ENCODE peak calls at places on chromosomes 13 and 19, in four cellular contexts. One of them, this sample, is unnamed.

GRCh38 chr13:47708386-47708785 is 292.7 kb downstream of the SUCLA2 start:
- DNase-seq in upper lobe of right lung: no peak
- DNase-seq in AG10803: peak; percentile 26
- DNase-seq in BJ: peak; percentile 17
- DNase-seq in this sample: no peak

GRCh38 chr19:49338023-49338677 is 2.9 kb downstream of the CD37 start:
- DNase-seq in upper lobe of right lung: peak; percentile 66
- DNase-seq in AG10803: no peak
- DNase-seq in BJ: no peak
- DNase-seq in this sample: no peak

GRCh38 chr13:41050041-41050440 is 11.3 kb upstream of the WBP4 start:
- DNase-seq in upper lobe of right lung: no peak
- DNase-seq in AG10803: no peak
- DNase-seq in BJ: no peak
- DNase-seq in this sample: no peak

GRCh38 chr13:51793570-51794273 is 10.2 kb downstream of the DHRS12 start:
- DNase-seq in upper lobe of right lung: no peak
- DNase-seq in AG10803: peak; percentile 68
- DNase-seq in BJ: peak; percentile 26
- DNase-seq in this sample: no peak

GRCh38 chr13:25466880-25467279 is 95.1 kb downstream of the ATP8A2 start:
- DNase-seq in upper lobe of right lung: no peak
- DNase-seq in AG10803: no peak
- DNase-seq in BJ: no peak
- DNase-seq in this sample: no peak

GRCh38 chr13:25292301-25292700 is 5.0 kb upstream of the MTMR6 start:
- DNase-seq in upper lobe of right lung: no peak
- DNase-seq in AG10803: no peak
- DNase-seq in BJ: no peak
- DNase-seq in this sample: no peak

GRCh38 chr13:29484236-29484635 is 111.3 kb downstream of the SLC7A1 start:
- DNase-seq in upper lobe of right lung: no peak
- DNase-seq in AG10803: no peak
- DNase-seq in BJ: no peak
- DNase-seq in this sample: no peak

GRCh38 chr19:2962018-2962670 is 15.2 kb upstream of the TLE6 start:
- DNase-seq in upper lobe of right lung: no peak
- DNase-seq in AG10803: peak; percentile 86
- DNase-seq in BJ: peak; percentile 37
- DNase-seq in this sample: peak; percentile 37

GRCh38 chr13:37319041-37319443 is 213.6 kb upstream of the CSNK1A1L start:
- DNase-seq in upper lobe of right lung: no peak
- DNase-seq in AG10803: peak; percentile 81
- DNase-seq in BJ: peak; percentile 30
- DNase-seq in this sample: no peak

GRCh38 chr19:2636897-2637683 is 65.4 kb downstream of the GNG7 start:
- DNase-seq in upper lobe of right lung: peak; percentile 89
- DNase-seq in AG10803: peak; percentile 27
- DNase-seq in BJ: no peak
- DNase-seq in this sample: peak; percentile 70

GRCh38 chr13:77026783-77027621 is at the start of gene FBXL3:
- DNase-seq in upper lobe of right lung: peak; percentile 93
- DNase-seq in AG10803: peak; percentile 92
- DNase-seq in BJ: peak; percentile 58
- DNase-seq in this sample: peak; percentile 64

GRCh38 chr13:72500851-72501250 is 226.6 kb downstream of the MZT1 start:
- DNase-seq in upper lobe of right lung: no peak
- DNase-seq in AG10803: no peak
- DNase-seq in BJ: no peak
- DNase-seq in this sample: no peak

GRCh38 chr19:35940839-35941238 is 4.7 kb downstream of the LRFN3 start:
- DNase-seq in upper lobe of right lung: no peak
- DNase-seq in AG10803: no peak
- DNase-seq in BJ: no peak
- DNase-seq in this sample: no peak

GRCh38 chr19:4278926-4279529 is at the start of gene SHD:
- DNase-seq in upper lobe of right lung: no peak
- DNase-seq in AG10803: no peak
- DNase-seq in BJ: no peak
- DNase-seq in this sample: no peak

GRCh38 chr13:73849292-73849691 is 284.9 kb downstream of the KLF12 start:
- DNase-seq in upper lobe of right lung: no peak
- DNase-seq in AG10803: peak; percentile 59
- DNase-seq in BJ: no peak
- DNase-seq in this sample: no peak

GRCh38 chr13:50126378-50127016 is 111.3 kb downstream of the KCNRG start:
- DNase-seq in upper lobe of right lung: no peak
- DNase-seq in AG10803: peak; percentile 58
- DNase-seq in BJ: no peak
- DNase-seq in this sample: no peak

GRCh38 chr13:112072531-112073244 is 5.7 kb downstream of the SOX1 start:
- DNase-seq in upper lobe of right lung: no peak
- DNase-seq in AG10803: no peak
- DNase-seq in BJ: no peak
- DNase-seq in this sample: no peak

GRCh38 chr13:32267836-32268439 is 47.2 kb downstream of the ZAR1L start:
- DNase-seq in upper lobe of right lung: peak; percentile 69
- DNase-seq in AG10803: no peak
- DNase-seq in BJ: no peak
- DNase-seq in this sample: peak; percentile 27

GRCh38 chr19:33192010-33192409 is 2.1 kb upstream of the LRP3 start:
- DNase-seq in upper lobe of right lung: peak; percentile 52
- DNase-seq in AG10803: no peak
- DNase-seq in BJ: no peak
- DNase-seq in this sample: no peak

GRCh38 chr19:49820125-49820524 is 2.0 kb downstream of the MED25 start:
- DNase-seq in upper lobe of right lung: no peak
- DNase-seq in AG10803: no peak
- DNase-seq in BJ: no peak
- DNase-seq in this sample: no peak

GRCh38 chr13:70613295-70613694 is 505.0 kb upstream of the KLHL1 start:
- DNase-seq in upper lobe of right lung: no peak
- DNase-seq in AG10803: no peak
- DNase-seq in BJ: no peak
- DNase-seq in this sample: no peak

GRCh38 chr13:28817204-28817603 is 2.9 kb upstream of the MTUS2 start:
- DNase-seq in upper lobe of right lung: no peak
- DNase-seq in AG10803: no peak
- DNase-seq in BJ: no peak
- DNase-seq in this sample: no peak

GRCh38 chr13:109154546-109154945 is 525.1 kb downstream of the MYO16 start:
- DNase-seq in upper lobe of right lung: no peak
- DNase-seq in AG10803: peak; percentile 49
- DNase-seq in BJ: no peak
- DNase-seq in this sample: no peak

GRCh38 chr13:35704331-35704730 is 227.8 kb upstream of the MAB21L1 start:
- DNase-seq in upper lobe of right lung: no peak
- DNase-seq in AG10803: no peak
- DNase-seq in BJ: no peak
- DNase-seq in this sample: no peak

GRCh38 chr13:98632971-98633370 is 56.1 kb upstream of the STK24 start:
- DNase-seq in upper lobe of right lung: no peak
- DNase-seq in AG10803: no peak
- DNase-seq in BJ: no peak
- DNase-seq in this sample: no peak

GRCh38 chr13:63206431-63206830 is 1790.8 kb upstream of the PCDH20 start:
- DNase-seq in upper lobe of right lung: no peak
- DNase-seq in AG10803: no peak
- DNase-seq in BJ: peak; percentile 9
- DNase-seq in this sample: no peak

GRCh38 chr13:27252467-27252866 is 1.1 kb downstream of the RPL21 start:
- DNase-seq in upper lobe of right lung: no peak
- DNase-seq in AG10803: no peak
- DNase-seq in BJ: no peak
- DNase-seq in this sample: no peak

DNA sequence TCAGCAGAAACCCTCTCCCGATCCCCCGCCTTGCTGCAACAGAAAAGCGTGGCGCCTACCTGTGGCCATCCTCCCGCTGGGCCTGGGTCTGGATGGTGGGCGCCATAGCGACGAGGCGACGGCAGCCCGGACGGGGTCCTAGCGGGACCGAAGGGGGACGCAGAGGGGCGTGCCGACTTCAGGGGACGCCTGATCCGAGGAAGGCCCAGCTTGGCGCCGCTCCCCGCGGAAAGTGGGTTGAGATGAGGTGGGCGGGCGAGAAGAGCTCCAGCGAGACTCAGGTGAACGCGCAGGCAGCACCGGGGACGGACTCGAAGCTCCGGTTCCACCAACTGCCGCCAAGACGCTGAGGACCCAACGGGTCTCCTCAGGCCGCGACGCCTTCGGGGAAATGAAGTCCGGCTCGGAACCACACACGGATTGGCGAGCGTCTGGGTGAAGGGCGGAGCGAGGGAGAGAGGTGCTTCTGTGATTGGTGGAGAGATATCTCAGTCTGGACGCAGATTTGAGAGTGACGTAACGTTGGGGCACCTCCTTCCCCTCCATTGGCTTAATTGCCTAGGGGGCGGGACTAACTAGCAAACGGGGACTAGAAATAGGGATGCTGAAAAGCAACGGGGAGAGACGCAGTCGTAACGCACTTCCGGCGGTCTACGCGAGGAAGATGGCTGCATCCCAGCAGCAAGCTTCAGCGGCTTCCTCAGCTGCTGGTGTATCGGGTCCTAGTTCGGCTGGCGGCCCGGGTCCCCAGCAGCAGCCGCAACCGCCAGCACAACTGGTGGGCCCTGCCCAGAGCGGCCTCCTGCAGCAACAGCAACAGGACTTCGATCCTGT is at the start of the genes MED29 and PAF1:
- DNase-seq in upper lobe of right lung: peak; percentile 97
- DNase-seq in AG10803: peak; percentile 99
- DNase-seq in BJ: peak; percentile 99
- DNase-seq in this sample: peak; percentile 90
- TF ChIP-seq CTCF in upper lobe of right lung: no peak
- TF ChIP-seq CTCF in AG10803: no peak
- TF ChIP-seq CTCF in BJ: peak; percentile 4
- TF ChIP-seq CTCF in this sample: no peak

GRCh38 chr13:87089391-87089790 is 581.8 kb upstream of the SLITRK5 start:
- DNase-seq in upper lobe of right lung: no peak
- DNase-seq in AG10803: peak; percentile 83
- DNase-seq in BJ: peak; percentile 40
- DNase-seq in this sample: no peak

GRCh38 chr13:87087741-87088140 is 583.4 kb upstream of the SLITRK5 start:
- DNase-seq in upper lobe of right lung: no peak
- DNase-seq in AG10803: no peak
- DNase-seq in BJ: no peak
- DNase-seq in this sample: no peak

GRCh38 chr13:87080100-87080779 is 590.9 kb upstream of the SLITRK5 start:
- DNase-seq in upper lobe of right lung: peak; percentile 37
- DNase-seq in AG10803: no peak
- DNase-seq in BJ: no peak
- DNase-seq in this sample: no peak

GRCh38 chr13:87078947-87079795 is 592.0 kb upstream of the SLITRK5 start:
- DNase-seq in upper lobe of right lung: peak; percentile 50
- DNase-seq in AG10803: no peak
- DNase-seq in BJ: no peak
- DNase-seq in this sample: no peak

DNA sequence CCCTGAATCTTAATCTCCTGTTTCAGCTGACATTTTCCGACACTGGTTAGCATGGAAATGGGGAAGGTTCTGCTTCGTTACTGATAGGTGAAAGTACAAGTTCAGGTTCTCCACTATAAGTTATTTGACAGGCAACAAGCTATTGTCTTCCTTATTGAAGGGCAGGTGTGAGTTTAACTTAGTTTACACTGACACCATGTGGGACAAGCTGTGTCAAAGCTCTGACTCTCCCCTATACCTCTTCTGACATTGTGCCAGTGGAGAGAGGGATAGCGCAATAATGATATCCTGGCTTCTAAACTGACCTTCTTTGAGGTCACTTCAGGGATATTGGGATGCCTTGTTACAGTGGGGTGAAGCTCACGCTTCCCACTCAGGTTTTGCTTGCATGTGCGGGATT is 587.0 kb upstream of the SLITRK5 start:
- DNase-seq in upper lobe of right lung: no peak
- DNase-seq in AG10803: no peak
- DNase-seq in BJ: no peak
- DNase-seq in this sample: no peak
- TF ChIP-seq CTCF in upper lobe of right lung: no peak
- TF ChIP-seq CTCF in AG10803: no peak
- TF ChIP-seq CTCF in BJ: no peak
- TF ChIP-seq CTCF in this sample: no peak

GRCh38 chr19:19471682-19472081 is 43.7 kb downstream of the TSSK6 start:
- DNase-seq in upper lobe of right lung: no peak
- DNase-seq in AG10803: no peak
- DNase-seq in BJ: no peak
- DNase-seq in this sample: no peak

GRCh38 chr19:19480688-19481087 is 34.7 kb downstream of the TSSK6 start:
- DNase-seq in upper lobe of right lung: no peak
- DNase-seq in AG10803: no peak
- DNase-seq in BJ: no peak
- DNase-seq in this sample: no peak

GRCh38 chr19:19477705-19478383 is 37.5 kb downstream of the TSSK6 start:
- DNase-seq in upper lobe of right lung: peak; percentile 76
- DNase-seq in AG10803: no peak
- DNase-seq in BJ: no peak
- DNase-seq in this sample: no peak

GRCh38 chr19:19474950-19475781 is 40.2 kb downstream of the TSSK6 start:
- DNase-seq in upper lobe of right lung: no peak
- DNase-seq in AG10803: no peak
- DNase-seq in BJ: no peak
- DNase-seq in this sample: no peak

GRCh38 chr19:19475845-19476828 is 39.2 kb downstream of the TSSK6 start:
- DNase-seq in upper lobe of right lung: no peak
- DNase-seq in AG10803: no peak
- DNase-seq in BJ: no peak
- DNase-seq in this sample: no peak
- TF ChIP-seq CTCF in upper lobe of right lung: peak; percentile 36
- TF ChIP-seq CTCF in AG10803: peak; percentile 50
- TF ChIP-seq CTCF in BJ: peak; percentile 59
- TF ChIP-seq CTCF in this sample: peak; percentile 47

GRCh38 chr13:24013189-24013588 is 115.9 kb upstream of the C1QTNF9B start:
- DNase-seq in upper lobe of right lung: no peak
- DNase-seq in AG10803: no peak
- DNase-seq in BJ: no peak
- DNase-seq in this sample: no peak

GRCh38 chr13:24007979-24008620 is 110.8 kb upstream of the C1QTNF9B start:
- DNase-seq in upper lobe of right lung: no peak
- DNase-seq in AG10803: no peak
- DNase-seq in BJ: no peak
- DNase-seq in this sample: no peak

GRCh38 chr13:24012648-24013047 is 115.3 kb upstream of the C1QTNF9B start:
- DNase-seq in upper lobe of right lung: no peak
- DNase-seq in AG10803: no peak
- DNase-seq in BJ: no peak
- DNase-seq in this sample: no peak

GRCh38 chr13:24008679-24009078 is 111.4 kb upstream of the C1QTNF9B start:
- DNase-seq in upper lobe of right lung: no peak
- DNase-seq in AG10803: no peak
- DNase-seq in BJ: no peak
- DNase-seq in this sample: no peak

DNA sequence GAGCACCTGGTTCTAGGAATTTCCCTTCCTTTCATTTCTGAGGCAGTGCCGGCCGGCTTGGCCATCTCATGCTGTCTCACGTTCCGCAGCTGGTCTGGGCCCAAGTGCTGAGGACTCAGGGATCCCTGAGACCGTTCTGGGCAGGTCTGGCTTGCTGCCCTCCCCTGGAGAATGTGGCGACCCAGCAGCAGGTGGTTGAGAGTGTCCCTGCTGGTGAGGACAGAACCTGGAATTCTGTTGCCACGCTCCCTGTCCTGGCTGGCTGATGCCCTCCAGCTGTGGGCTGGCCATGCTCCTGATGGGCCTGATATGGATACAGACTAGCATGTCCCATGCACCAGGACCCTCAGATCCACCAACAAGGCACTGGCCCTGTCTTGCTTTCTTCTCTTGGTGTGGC is 114.0 kb upstream of the C1QTNF9B start:
- DNase-seq in upper lobe of right lung: no peak
- DNase-seq in AG10803: no peak
- DNase-seq in BJ: no peak
- DNase-seq in this sample: no peak
- TF ChIP-seq CTCF in upper lobe of right lung: no peak
- TF ChIP-seq CTCF in AG10803: no peak
- TF ChIP-seq CTCF in BJ: no peak
- TF ChIP-seq CTCF in this sample: no peak

This sample was measured in progenitor cell of endocrine pancreas.